ENCODE peak calls at places on chromosome X, in nine cellular contexts. C is progenitor cell of endocrine pancreas; V is stimulated activated CD4-positive, alpha-beta T cell treated with anti-CD3 and anti-CD28 coated beads, Interleukin-4, amount 100 ng/mL, for 4 hours; M is CD8-positive, alpha-beta T cell; J is T-helper 2 cell; G is neural progenitor cell; W is activated T-cell treated with anti-CD3 and anti-CD28 coated beads for 24 hours; H is HS-5; B is astrocyte of the hippocampus. I is an unnamed sample.

GRCh38 chrX:139554991-139555675 is 24.6 kb downstream of the F9 start:
- DNase-seq in C (no peak), V (no peak), M (no peak), J (no peak), G (no peak), W (no peak), H (no peak), B (no peak), I (no peak)

GRCh38 chrX:15384304-15384703 is at the start of gene VEGFD:
- DNase-seq in C (no peak), V (no peak), M (no peak), J (no peak), G (no peak), W (no peak), H (no peak), B (peak; percentile 2), I (no peak)

GRCh38 chrX:103830848-103831247 is 1.2 kb downstream of the RAB9B start:
- DNase-seq in C (no peak), V (no peak), M (no peak), J (no peak), G (no peak), W (no peak), H (no peak), B (no peak), I (no peak)

GRCh38 chrX:48090123-48090522 is 18.7 kb upstream of the ZNF630 start:
- DNase-seq in C (no peak), V (no peak), M (no peak), J (no peak), G (no peak), W (no peak), H (no peak), B (no peak), I (no peak)

GRCh38 chrX:10566726-10567097 is 53.7 kb downstream of the MID1 start:
- DNase-seq in C (no peak), V (no peak), M (no peak), J (no peak), G (no peak), W (no peak), H (no peak), B (no peak), I (no peak)

GRCh38 chrX:78712381-78712780 is 35.1 kb upstream of the LPAR4 start:
- DNase-seq in C (no peak), V (no peak), M (no peak), J (no peak), G (no peak), W (no peak), H (no peak), B (no peak), I (no peak)

GRCh38 chrX:40078489-40079288 is 19.1 kb downstream of the BCOR start:
- DNase-seq in C (no peak), V (no peak), M (no peak), J (no peak), G (peak; percentile 67), W (no peak), H (no peak), B (peak; percentile 37), I (no peak)

GRCh38 chrX:122972604-122973003 is 211.5 kb upstream of the GRIA3 start:
- DNase-seq in C (no peak), V (no peak), M (no peak), J (no peak), G (no peak), W (no peak), H (no peak), B (no peak), I (no peak)

GRCh38 chrX:132948648-132949260 is 9.7 kb downstream of the HS6ST2 start:
- DNase-seq in C (no peak), V (no peak), M (no peak), J (no peak), G (peak; percentile 51), W (no peak), H (no peak), B (no peak), I (no peak)

GRCh38 chrX:153771261-153771681 is 7.2 kb downstream of the PLXNB3 start:
- DNase-seq in C (no peak), V (no peak), M (no peak), J (no peak), G (no peak), W (no peak), H (no peak), B (no peak), I (no peak)

GRCh38 chrX:101415180-101416130 is 7.4 kb downstream of the HNRNPH2 start:
- DNase-seq in C (no peak), V (no peak), M (no peak), J (no peak), G (peak; percentile 67), W (no peak), H (no peak), B (peak; percentile 72), I (no peak)

GRCh38 chrX:47746446-47746845 is 87.5 kb upstream of the UXT start:
- DNase-seq in C (no peak), V (no peak), M (no peak), J (no peak), G (no peak), W (no peak), H (no peak), B (no peak), I (no peak)

GRCh38 chrX:124028177-124028576 is 66.7 kb downstream of the STAG2 start:
- DNase-seq in C (no peak), V (no peak), M (no peak), J (no peak), G (no peak), W (no peak), H (no peak), B (no peak), I (no peak)

GRCh38 chrX:74220277-74220676 is 83.7 kb upstream of the ZCCHC13 start:
- DNase-seq in C (no peak), V (no peak), M (no peak), J (no peak), G (no peak), W (no peak), H (no peak), B (no peak), I (no peak)

GRCh38 chrX:27890611-27891010 is 82.8 kb downstream of the MAGEB10 start:
- DNase-seq in C (no peak), V (no peak), M (no peak), J (no peak), G (no peak), W (no peak), H (peak; percentile 29), B (peak; percentile 54), I (no peak)

GRCh38 chrX:15674514-15674898 is 9.9 kb upstream of the CLTRN start:
- DNase-seq in C (no peak), V (peak; percentile 65), M (no peak), J (peak; percentile 74), G (peak; percentile 92), W (peak; percentile 71), H (peak; percentile 75), B (peak; percentile 97), I (peak; percentile 79)

GRCh38 chrX:47232803-47233332 is at the start of gene USP11:
- DNase-seq in C (peak; percentile 43), V (peak; percentile 6), M (peak; percentile 82), J (peak; percentile 28), G (peak; percentile 83), W (peak; percentile 26), H (no peak), B (peak; percentile 61), I (no peak)

GRCh38 chrX:2828404-2829065 is at the start of gene GYG2:
- DNase-seq in C (peak; percentile 73), V (no peak), M (no peak), J (no peak), G (peak; percentile 92), W (no peak), H (no peak), B (peak; percentile 58), I (no peak)

GRCh38 chrX:82141942-82142341 is 940.0 kb downstream of the SH3BGRL start:
- DNase-seq in C (no peak), V (no peak), M (peak; percentile 45), J (peak; percentile 3), G (no peak), W (no peak), H (no peak), B (no peak), I (peak; percentile 3)

GRCh38 chrX:97238632-97239031 is 354.9 kb downstream of the RPA4 start:
- DNase-seq in C (no peak), V (no peak), M (no peak), J (no peak), G (no peak), W (no peak), H (no peak), B (peak; percentile 50), I (no peak)

GRCh38 chrX:31279359-31279758 is 207.5 kb upstream of the FTHL17 start:
- DNase-seq in C (no peak), V (no peak), M (no peak), J (no peak), G (peak; percentile 9), W (no peak), H (no peak), B (no peak), I (no peak)

GRCh38 chrX:154595559-154595958 is 10.6 kb downstream of the CTAG1A start:
- DNase-seq in C (no peak), V (no peak), M (no peak), J (no peak), G (no peak), W (no peak), H (no peak), B (no peak), I (no peak)

GRCh38 chrX:13419276-13419675 is 99.4 kb upstream of the ATXN3L start:
- DNase-seq in C (no peak), V (no peak), M (no peak), J (no peak), G (no peak), W (no peak), H (no peak), B (no peak), I (no peak)

I was measured in effector memory CD4-positive, alpha-beta T cell.